ENCODE peak calls at places on chromosomes 6 and 20, in ten cellular contexts. C is progenitor cell of endocrine pancreas; F is CD8-positive, alpha-beta T cell; W is ELF-1; P is nephron progenitor cell; J is T-helper 17 cell; H is central memory CD8-positive, alpha-beta T cell; T is iris pigment epithelial cell; Y is Daoy; G is lung. K is an unnamed sample.

GRCh38 chr6:95802978-95803377 is 212.8 kb upstream of the FUT9 start:
- DNase-seq in P (no peak), F (no peak), T (no peak), W (peak; percentile 4), G (no peak), J (no peak), Y (no peak), H (no peak), C (no peak), K (no peak)

GRCh38 chr20:49799698-49800097 is 12.9 kb upstream of the SLC9A8 start:
- DNase-seq in P (no peak), G (no peak), F (no peak), W (no peak), C (no peak), J (no peak), Y (no peak), T (no peak), H (no peak), K (no peak)

GRCh38 chr6:6694368-6694780 is 105.9 kb downstream of the LY86 start:
- DNase-seq in Y (no peak), C (no peak), G (no peak), H (no peak), P (no peak), T (no peak), F (no peak), J (no peak), W (peak; percentile 57), K (no peak)

GRCh38 chr6:16698163-16698533 is 63.1 kb downstream of the ATXN1 start:
- DNase-seq in T (no peak), G (no peak), J (no peak), W (no peak), Y (peak; percentile 32), H (no peak), C (no peak), F (no peak), P (no peak), K (no peak)

GRCh38 chr6:126060400-126060799 is 74.1 kb downstream of the TRMT11 start:
- DNase-seq in F (no peak), H (no peak), Y (no peak), W (no peak), C (no peak), J (no peak), G (no peak), T (no peak), P (no peak), K (no peak)

GRCh38 chr20:39190666-39191570 is 228.8 kb downstream of the DHX35 start:
- DNase-seq in F (no peak), G (no peak), Y (peak; percentile 10), H (no peak), J (no peak), T (no peak), C (no peak), W (peak; percentile 7), P (no peak), K (peak; percentile 88)

GRCh38 chr20:53581444-53582311 is 12.0 kb downstream of the ZNF217 start:
- DNase-seq in W (no peak), H (no peak), T (no peak), F (no peak), Y (no peak), G (peak; percentile 15), P (no peak), C (no peak), J (no peak), K (peak; percentile 57)

GRCh38 chr6:1013656-1014430 is 298.1 kb upstream of the FOXQ1 start:
- DNase-seq in Y (no peak), C (no peak), T (no peak), J (no peak), H (no peak), P (no peak), W (no peak), G (no peak), F (no peak), K (no peak)

GRCh38 chr6:12419626-12420272 is 129.6 kb downstream of the EDN1 start:
- DNase-seq in F (no peak), J (no peak), C (no peak), W (no peak), H (no peak), T (no peak), P (no peak), G (no peak), Y (no peak), K (no peak)

GRCh38 chr6:151034825-151035781 is 169.6 kb downstream of the MTHFD1L start:
- DNase-seq in P (no peak), H (no peak), F (no peak), C (no peak), G (no peak), T (no peak), Y (no peak), J (no peak), W (no peak), K (no peak)